ENCODE peak calls at places on chromosome 3, in ten cellular contexts. X is fibroblast of villous mesenchyme, U is WTC11, N is mucosa of descending colon, B is dorsolateral prefrontal cortex, Z is brain microvascular endothelial cell, K is RWPE1, Q is GM20000, F is fibroblast of the aortic adventitia, H is IMR-90. G is an unnamed sample.

GRCh38 chr3:35505181-35505580 is 134.1 kb upstream of the ARPP21 start:
- DNase-seq in K (no peak), X (no peak), F (no peak), Q (no peak), H (no peak), U (peak; percentile 77), Z (no peak), N (no peak), B (no peak), G (no peak)

GRCh38 chr3:180932819-180933218 is 20.3 kb downstream of the FXR1 start:
- DNase-seq in B (no peak), K (no peak), U (no peak), Z (no peak), H (no peak), Q (no peak), F (no peak), X (no peak), N (no peak), G (no peak)

GRCh38 chr3:66270314-66270713 is 49.5 kb downstream of the SLC25A26 start:
- DNase-seq in B (no peak), Z (no peak), Q (no peak), F (no peak), K (no peak), H (peak; percentile 79), N (no peak), U (no peak), X (no peak), G (no peak)

GRCh38 chr3:152243301-152243711 is 25.4 kb upstream of the MBNL1 start:
- DNase-seq in N (no peak), K (no peak), H (no peak), Q (no peak), X (no peak), Z (no peak), U (no peak), B (no peak), F (no peak), G (no peak)

GRCh38 chr3:124664804-124665203 is 65.4 kb upstream of the UMPS start:
- DNase-seq in X (no peak), B (no peak), Q (no peak), F (peak; percentile 62), H (no peak), Z (no peak), N (no peak), K (no peak), U (no peak), G (no peak)

GRCh38 chr3:77188210-77188609 is 148.3 kb downstream of the ROBO2 start:
- DNase-seq in H (no peak), N (no peak), Z (no peak), U (no peak), F (no peak), B (no peak), K (no peak), X (no peak), Q (no peak), G (no peak)

GRCh38 chr3:81485444-81485865 is 276.0 kb downstream of the GBE1 start:
- DNase-seq in N (peak; percentile 40), Z (peak; percentile 77), X (peak; percentile 52), Q (peak; percentile 26), F (peak; percentile 92), U (no peak), B (no peak), H (peak; percentile 78), K (no peak), G (peak; percentile 29)

GRCh38 chr3:113231391-113231790 is 20.0 kb downstream of the BOC start:
- DNase-seq in Z (peak; percentile 69), U (no peak), X (no peak), K (no peak), F (peak; percentile 43), B (no peak), N (no peak), H (peak; percentile 85), Q (no peak), G (no peak)

GRCh38 chr3:110473405-110473804 is 598.2 kb upstream of the NECTIN3 start:
- DNase-seq in X (no peak), F (no peak), N (peak; percentile 50), Z (no peak), Q (no peak), B (no peak), K (no peak), U (no peak), H (no peak), G (no peak)

GRCh38 chr3:180402463-180403073 is 199.4 kb upstream of the TTC14 start:
- DNase-seq in F (peak; percentile 19), U (no peak), N (no peak), Q (no peak), Z (no peak), K (no peak), X (no peak), H (no peak), B (no peak), G (no peak)

GRCh38 chr3:184748219-184749135 is 36.6 kb upstream of the MAGEF1 start:
- DNase-seq in U (peak; percentile 51), Q (peak; percentile 49), Z (no peak), F (peak; percentile 67), K (peak; percentile 66), H (peak; percentile 68), X (no peak), B (no peak), N (peak; percentile 33), G (peak; percentile 53)

GRCh38 chr3:11514191-11514770 is 129.4 kb downstream of the VGLL4 start:
- DNase-seq in Z (peak; percentile 91), Q (no peak), U (no peak), K (peak; percentile 64), H (peak; percentile 92), N (no peak), B (no peak), X (peak; percentile 92), F (peak; percentile 88), G (no peak)

GRCh38 chr3:101829066-101829830 is 20.1 kb upstream of the NFKBIZ start:
- DNase-seq in K (no peak), Z (peak; percentile 70), H (peak; percentile 85), U (no peak), B (no peak), X (peak; percentile 82), N (peak; percentile 62), F (peak; percentile 70), Q (no peak), G (no peak)

GRCh38 chr3:48656841-48657281 is 5.8 kb downstream of the CELSR3 start:
- DNase-seq in N (no peak), Q (no peak), Z (no peak), X (no peak), B (no peak), H (no peak), F (no peak), U (no peak), K (no peak), G (no peak)

GRCh38 chr3:48652923-48653715 is 9.6 kb downstream of the CELSR3 start:
- DNase-seq in N (no peak), X (no peak), K (no peak), F (no peak), Z (no peak), H (no peak), B (no peak), Q (no peak), U (no peak), G (no peak)

GRCh38 chr3:48655586-48655985 is 7.1 kb downstream of the CELSR3 start:
- DNase-seq in X (no peak), H (no peak), F (no peak), Z (no peak), N (no peak), K (no peak), U (no peak), B (no peak), Q (no peak), G (peak; percentile 63)

GRCh38 chr3:48655063-48655462 is 7.6 kb downstream of the CELSR3 start:
- DNase-seq in H (no peak), X (no peak), B (no peak), U (no peak), Z (no peak), F (no peak), K (no peak), N (no peak), Q (no peak), G (no peak)

GRCh38 chr3:48656061-48656840 is 6.4 kb downstream of the CELSR3 start:
- DNase-seq in Z (peak; percentile 14), K (peak; percentile 85), F (peak; percentile 43), N (peak; percentile 87), H (peak; percentile 62), Q (peak; percentile 94), B (no peak), U (peak; percentile 91), X (peak; percentile 84), G (peak; percentile 95)
- TF ChIP-seq CTCF in Z (peak; percentile 44), K (peak; percentile 82), F (peak; percentile 46), N (peak; percentile 61), H (peak; percentile 72), Q (peak; percentile 80), B (peak; percentile 59), U (peak; percentile 47), X (peak; percentile 59), G (peak; percentile 85)

GRCh38 chr3:188341501-188341900 is 187.5 kb downstream of the LPP start:
- DNase-seq in N (no peak), Q (no peak), B (no peak), H (no peak), U (no peak), K (no peak), Z (no peak), F (no peak), X (no peak), G (no peak)

GRCh38 chr3:188343894-188344293 is 189.9 kb downstream of the LPP start:
- DNase-seq in U (no peak), Z (no peak), B (no peak), F (no peak), N (no peak), H (no peak), X (no peak), Q (no peak), K (no peak), G (no peak)

GRCh38 chr3:188348445-188349244 is 194.7 kb downstream of the LPP start:
- DNase-seq in F (peak; percentile 99), N (no peak), H (peak; percentile 85), U (no peak), B (no peak), Q (no peak), X (peak; percentile 95), Z (peak; percentile 92), K (peak; percentile 88), G (no peak)

GRCh38 chr3:188342991-188343732 is 189.2 kb downstream of the LPP start:
- DNase-seq in F (no peak), X (no peak), N (no peak), K (no peak), H (no peak), U (no peak), B (no peak), Z (no peak), Q (no peak), G (no peak)

GRCh38 chr3:188345223-188345622 is 191.3 kb downstream of the LPP start:
- DNase-seq in B (no peak), K (no peak), N (no peak), X (peak; percentile 33), Q (no peak), U (no peak), H (peak; percentile 57), F (peak; percentile 39), Z (peak; percentile 57), G (no peak)
- TF ChIP-seq CTCF in B (no peak), K (no peak), N (no peak), X (no peak), Q (no peak), U (no peak), H (no peak), F (no peak), Z (no peak), G (no peak)

GRCh38 chr3:141738636-141739363 is 702 bp downstream of the RNF7 start:
- DNase-seq in F (peak; percentile 59), U (no peak), Q (peak; percentile 27), K (peak; percentile 49), N (peak; percentile 84), B (no peak), Z (peak; percentile 30), X (peak; percentile 63), H (peak; percentile 64), G (peak; percentile 15)
- TF ChIP-seq CTCF in F (no peak), U (no peak), Q (no peak), K (no peak), N (no peak), B (no peak), Z (no peak), X (no peak), H (no peak), G (no peak)

GRCh38 chr3:115977866-115978265 is 354.6 kb downstream of the GAP43 start:
- DNase-seq in B (no peak), F (no peak), X (no peak), Z (no peak), N (no peak), H (no peak), K (no peak), Q (no peak), U (peak; percentile 15), G (no peak)
- TF ChIP-seq CTCF in B (no peak), F (peak; percentile 16), X (no peak), Z (peak; percentile 35), N (no peak), H (no peak), K (no peak), Q (no peak), U (no peak), G (no peak)

G was measured in GM13977.